ENCODE peak calls at places on chromosomes 16 and 17, in ten cellular contexts. K is sigmoid colon; C is CD8-positive, alpha-beta memory T cell; Q is cardiac muscle cell; V is endodermal cell; H is hepatocyte; L is ovary; I is thoracic aorta; A is aorta; G is CD4-positive, CD25-positive, alpha-beta regulatory T cell. W is an unnamed sample. For H3K4me1, the result is how much of the 10 kb centered on the place peaks cover.

GRCh38 chr17:36951390-36951789 is 2.6 kb downstream of the AATF start:
- DNase-seq in K (no peak), C (no peak), Q (no peak), V (no peak), H (no peak), L (no peak), I (no peak), A (no peak), G (no peak), W (no peak)

GRCh38 chr17:82863646-82863940 is 23.8 kb upstream of the ZNF750 start:
- DNase-seq in K (no peak), C (no peak), Q (no peak), V (peak), H (no peak), L (no peak), I (no peak), A (peak), G (no peak), W (no peak)

GRCh38 chr17:70655179-70655578 is 485.8 kb downstream of the KCNJ2 start:
- DNase-seq in K (no peak), C (no peak), Q (no peak), V (no peak), H (no peak), L (no peak), I (no peak), A (no peak), G (no peak), W (no peak)

GRCh38 chr17:40779181-40779909 is 3.0 kb downstream of the KRT27 start:
- DNase-seq in K (no peak), C (peak), Q (no peak), V (peak), H (no peak), L (no peak), I (no peak), A (peak), G (no peak), W (peak)

GRCh38 chr17:29579866-29580771 is 9.3 kb downstream of the GIT1 start:
- DNase-seq in K (peak), C (peak), Q (peak), V (peak), H (peak), L (peak), I (no peak), A (peak), G (peak), W (peak)

GRCh38 chr16:84323626-84324025 is 28.9 kb downstream of the WFDC1 start:
- DNase-seq in K (peak), C (no peak), Q (peak), V (no peak), H (no peak), L (no peak), I (no peak), A (peak), G (no peak), W (peak)

GRCh38 chr17:29111816-29112499 is 68.2 kb downstream of the MYO18A start:
- DNase-seq in K (peak), C (peak), Q (peak), V (peak), H (peak), L (peak), I (no peak), A (peak), G (peak), W (peak)

GRCh38 chr16:29256501-29256981 is 150.0 kb downstream of the NPIPB11 start:
- DNase-seq in K (peak), C (no peak), Q (no peak), V (no peak), H (no peak), L (peak), I (no peak), A (no peak), G (no peak), W (no peak)

GRCh38 chr17:15250459-15250858 is 14.7 kb downstream of the PMP22 start:
- DNase-seq in K (no peak), C (no peak), Q (no peak), V (no peak), H (no peak), L (no peak), I (no peak), A (no peak), G (no peak), W (no peak)

GRCh38 chr17:7294614-7295153 is at the start of gene YBX2:
- DNase-seq in K (no peak), C (peak), Q (peak), V (peak), H (peak), L (no peak), I (no peak), A (peak), G (peak), W (peak)

GRCh38 chr16:29820730-29821662 is 734 bp downstream of the MVP start:
- DNase-seq in K (no peak), C (peak), Q (no peak), V (no peak), H (no peak), L (peak), I (no peak), A (peak), G (peak), W (peak)

GRCh38 chr16:75262800-75263127 is 11.3 kb upstream of the BCAR1 start:
- DNase-seq in K (no peak), C (no peak), Q (no peak), V (no peak), H (peak), L (no peak), I (no peak), A (no peak), G (no peak), W (no peak)

GRCh38 chr17:45732926-45733505 is 51.1 kb upstream of the CRHR1 start:
- DNase-seq in K (peak), C (no peak), Q (no peak), V (peak), H (no peak), L (no peak), I (no peak), A (peak), G (no peak), W (no peak)

DNA sequence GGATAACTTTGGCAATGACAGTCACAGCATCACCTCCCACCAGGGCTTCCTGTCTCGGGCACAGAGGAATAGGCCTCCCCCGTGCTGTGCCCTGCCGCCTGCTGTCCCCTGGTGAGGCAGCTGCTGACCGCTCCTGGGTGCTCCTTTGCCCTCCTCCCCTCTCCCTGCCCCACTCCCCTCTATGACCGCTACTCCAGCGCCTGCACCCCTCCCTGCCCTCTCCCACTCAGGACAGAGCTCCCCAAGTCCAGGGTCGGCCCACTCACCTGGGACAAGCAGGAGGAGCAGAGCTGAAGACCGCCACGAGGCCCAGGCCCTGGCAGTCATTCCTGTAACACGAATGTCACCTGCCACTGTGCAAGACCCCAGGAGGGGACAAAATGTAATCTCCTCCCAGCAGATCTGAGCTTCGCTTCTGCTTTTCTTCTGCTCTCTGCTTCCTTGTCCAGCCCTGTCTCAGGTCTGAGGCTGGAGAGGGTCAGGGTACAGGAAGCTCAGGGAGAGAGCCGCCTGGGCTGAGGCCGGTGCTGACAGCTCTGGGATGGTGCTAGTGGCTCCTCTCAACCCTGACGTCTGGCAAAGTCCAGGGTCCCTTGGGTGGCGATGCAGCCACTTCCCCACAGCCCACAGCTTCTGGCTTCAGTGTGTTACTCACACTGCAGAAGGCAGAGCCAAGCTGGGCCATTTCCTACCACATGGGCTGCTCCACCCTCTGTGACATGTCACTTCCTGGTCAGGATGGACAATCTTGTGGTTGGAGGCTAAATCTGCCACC is at the start of gene CD300C:
- DNase-seq in K (no peak), C (no peak), Q (no peak), V (no peak), H (no peak), L (no peak), I (no peak), A (no peak), G (no peak), W (peak)
- H3K4me1 ChIP-seq in K (under half), C (under half), Q (under half), V (under half), H (under half), L (under half), I (under half), A (under half), G (under half), W (under half)

GRCh38 chr16:87064731-87065720 is 252.2 kb downstream of the C16orf95 start:
- DNase-seq in K (peak), C (no peak), Q (no peak), V (peak), H (no peak), L (no peak), I (no peak), A (no peak), G (no peak), W (no peak)
- H3K4me3 ChIP-seq in K (no peak), C (no peak), Q (no peak), V (no peak), H (no peak), L (no peak), I (peak), A (peak), G (no peak), W (no peak)

GRCh38 chr16:27458987-27459688 is 57.2 kb downstream of the IL21R start:
- DNase-seq in K (no peak), C (no peak), Q (no peak), V (no peak), H (no peak), L (no peak), I (no peak), A (peak), G (no peak), W (no peak)

GRCh38 chr16:27460213-27460612 is 58.2 kb downstream of the IL21R start:
- DNase-seq in K (no peak), C (no peak), Q (no peak), V (no peak), H (no peak), L (no peak), I (no peak), A (peak), G (no peak), W (no peak)

GRCh38 chr16:27461483-27462171 is 59.7 kb downstream of the IL21R start:
- DNase-seq in K (no peak), C (no peak), Q (no peak), V (no peak), H (no peak), L (peak), I (no peak), A (peak), G (no peak), W (no peak)

GRCh38 chr16:27462200-27462845 is 60.3 kb downstream of the IL21R start:
- DNase-seq in K (no peak), C (no peak), Q (no peak), V (no peak), H (no peak), L (no peak), I (no peak), A (peak), G (no peak), W (no peak)

DNA sequence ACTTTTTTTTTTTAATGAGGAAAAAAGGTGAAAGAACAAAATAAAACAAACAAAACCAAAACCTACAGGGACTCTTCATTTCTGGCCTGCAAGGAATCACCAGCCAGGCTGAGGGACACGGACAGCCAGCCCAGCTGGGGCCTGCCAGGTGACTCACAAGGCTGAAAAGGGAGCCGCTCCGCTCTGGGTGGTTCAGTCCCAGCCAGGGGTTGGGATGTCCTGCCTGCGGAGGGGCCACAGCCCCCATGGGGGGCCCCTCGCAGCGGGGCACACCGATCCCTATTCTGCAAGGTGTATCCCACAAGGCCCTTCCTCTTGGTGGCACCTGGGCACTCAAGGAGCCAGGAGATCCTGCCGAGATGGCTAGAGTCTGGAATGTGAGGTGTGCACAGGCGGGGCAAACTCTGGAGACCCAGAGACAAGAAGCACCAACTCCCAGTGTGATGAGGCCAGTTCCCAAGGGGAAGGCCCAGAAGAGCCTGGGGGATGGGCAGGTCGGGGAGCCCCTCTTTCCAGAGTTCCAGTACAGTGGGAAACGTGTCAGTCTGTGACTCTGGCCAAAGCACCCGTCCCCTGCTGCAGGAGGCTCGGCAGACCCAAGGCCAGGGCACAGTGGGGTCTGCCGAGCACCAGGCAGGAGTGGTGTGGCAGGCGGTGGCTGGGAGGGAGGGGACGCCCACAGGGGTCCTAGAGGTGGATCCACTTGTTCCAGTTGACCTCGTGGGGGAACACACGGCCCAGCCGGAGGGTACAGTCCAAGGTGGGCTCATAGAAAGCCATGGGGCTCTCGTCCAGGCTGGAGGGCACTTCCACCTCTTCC is 58.9 kb downstream of the IL21R start:
- DNase-seq in K (no peak), C (no peak), Q (no peak), V (no peak), H (no peak), L (no peak), I (no peak), A (peak), G (no peak), W (no peak)
- H3K27ac ChIP-seq in K (no peak), C (no peak), Q (no peak), V (no peak), H (no peak), L (no peak), I (no peak), A (no peak), G (no peak), W (peak)

GRCh38 chr16:25048146-25048618 is 33.0 kb upstream of the ARHGAP17 start:
- DNase-seq in K (no peak), C (no peak), Q (no peak), V (no peak), H (no peak), L (no peak), I (no peak), A (no peak), G (no peak), W (no peak)
- H3K4me1 ChIP-seq in K (under half), C (under half), Q (under half), V (under half), H (under half), L (under half), I (under half), A (under half), G (under half), W (under half)

GRCh38 chr16:2981177-2981898 is 1.1 kb upstream of the PKMYT1 start:
- DNase-seq in K (no peak), C (no peak), Q (peak), V (peak), H (no peak), L (no peak), I (no peak), A (no peak), G (no peak), W (no peak)
- H3K4me3 ChIP-seq in K (peak), C (peak), Q (no peak), V (peak), H (no peak), L (peak), I (peak), A (no peak), G (no peak), W (peak)

GRCh38 chr16:72848759-72849664 is 198.9 kb downstream of the ZFHX3 start:
- DNase-seq in K (peak), C (no peak), Q (peak), V (peak), H (peak), L (peak), I (peak), A (peak), G (no peak), W (peak)
- H3K27ac ChIP-seq in K (peak), C (no peak), Q (no peak), V (no peak), H (peak), L (peak), I (peak), A (peak), G (no peak), W (peak)

GRCh38 chr17:55433629-55434422 is 12.2 kb upstream of the MMD start:
- DNase-seq in K (peak), C (no peak), Q (peak), V (no peak), H (peak), L (no peak), I (no peak), A (no peak), G (no peak), W (no peak)

GRCh38 chr17:55434721-55435120 is 13.1 kb upstream of the MMD start:
- DNase-seq in K (no peak), C (no peak), Q (no peak), V (no peak), H (no peak), L (no peak), I (no peak), A (no peak), G (no peak), W (no peak)

GRCh38 chr17:55430531-55431228 is 9.0 kb upstream of the MMD start:
- DNase-seq in K (no peak), C (no peak), Q (no peak), V (no peak), H (no peak), L (no peak), I (no peak), A (no peak), G (no peak), W (no peak)

GRCh38 chr17:55433029-55433628 is 11.5 kb upstream of the MMD start:
- DNase-seq in K (no peak), C (no peak), Q (no peak), V (no peak), H (peak), L (no peak), I (no peak), A (no peak), G (no peak), W (no peak)

DNA sequence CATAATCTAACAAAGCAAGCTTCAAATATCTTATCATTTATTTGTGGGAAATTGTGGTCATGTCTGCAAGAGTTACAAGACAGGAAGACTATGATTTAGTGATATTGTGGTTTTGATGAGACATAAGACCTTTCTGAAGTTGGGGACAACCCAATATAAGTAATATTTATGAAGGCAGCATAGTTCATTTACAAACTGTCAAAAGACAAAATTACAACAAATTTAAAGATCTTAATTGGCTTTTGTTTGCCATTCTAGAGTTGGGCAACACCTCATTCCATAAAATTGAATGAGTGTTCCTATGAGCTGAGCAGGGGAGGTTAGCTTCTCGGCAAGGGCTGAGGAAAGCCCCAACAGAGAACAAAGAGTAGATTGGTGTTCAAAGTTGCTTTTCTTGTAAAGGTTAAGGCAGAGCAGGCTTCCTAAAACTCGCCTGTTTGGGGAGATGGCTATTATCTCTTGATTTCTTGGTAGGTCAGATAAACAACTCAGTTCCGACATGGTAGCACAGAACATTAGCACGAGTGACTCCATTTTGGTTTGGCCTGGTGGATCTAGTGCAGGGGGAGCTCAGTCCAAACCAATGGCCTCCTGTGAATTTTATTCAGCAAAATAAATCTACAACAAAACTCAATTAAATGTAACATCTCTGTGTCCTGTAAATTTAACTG is 10.9 kb upstream of the MMD start:
- DNase-seq in K (no peak), C (no peak), Q (peak), V (no peak), H (no peak), L (no peak), I (no peak), A (no peak), G (no peak), W (no peak)
- H3K4me1 ChIP-seq in K (under half), C (under half), Q (under half), V (under half), H (under half), L (under half), I (under half), A (under half), G (under half), W (under half)

GRCh38 chr17:21377821-21378396 is 1.8 kb downstream of the KCNJ12 start:
- DNase-seq in K (no peak), C (no peak), Q (no peak), V (peak), H (no peak), L (no peak), I (no peak), A (no peak), G (no peak), W (no peak)
- H3K4me3 ChIP-seq in K (peak), C (no peak), Q (peak), V (peak), H (no peak), L (no peak), I (peak), A (no peak), G (no peak), W (peak)

DNA sequence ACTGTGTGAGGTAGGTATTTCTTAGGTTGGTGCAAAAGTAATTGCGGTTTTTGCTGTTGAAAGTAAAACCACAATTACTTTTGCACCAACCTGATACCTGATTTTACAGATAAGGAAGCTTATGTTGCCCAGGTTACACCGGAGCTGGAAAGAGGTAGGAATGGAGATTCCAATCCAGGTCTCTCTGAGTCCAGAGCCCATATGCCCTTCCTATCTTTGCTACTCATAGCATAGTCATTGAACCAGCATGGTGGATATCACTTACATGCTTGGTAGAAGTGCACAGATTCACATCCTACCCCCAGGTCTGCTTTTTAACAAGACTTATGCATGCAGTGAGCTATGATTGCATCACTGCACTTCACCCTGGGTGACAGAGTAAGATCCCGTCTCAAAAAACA is 61.8 kb downstream of the ARSG start:
- DNase-seq in K (no peak), C (no peak), Q (peak), V (no peak), H (no peak), L (no peak), I (no peak), A (no peak), G (no peak), W (no peak)
- H3K27ac ChIP-seq in K (no peak), C (peak), Q (no peak), V (no peak), H (no peak), L (no peak), I (no peak), A (no peak), G (peak), W (no peak)